ENCODE peak calls at places on chromosome 22, in six cellular contexts. C, G, M, E, R and T are unnamed samples.

GRCh38 chr22:39943366-39943765 is 16.8 kb upstream of the TMA7B start:
- DNase-seq in M (peak), C (no peak), E (no peak), R (peak), G (no peak), T (no peak)

GRCh38 chr22:40345271-40345670 is 1.0 kb upstream of the ADSL start:
- DNase-seq in M (no peak), G (no peak), C (no peak), E (no peak), R (no peak), T (no peak)

GRCh38 chr22:17638182-17638431 is 450 bp upstream of the BCL2L13 start:
- DNase-seq in R (no peak), G (no peak), M (no peak), E (peak), C (no peak), T (no peak)

GRCh38 chr22:49934144-49934890 is 15.9 kb downstream of the CRELD2 start:
- DNase-seq in C (peak), M (no peak), E (no peak), G (no peak), R (no peak), T (no peak)

GRCh38 chr22:28112548-28113043 is 193.5 kb upstream of the PITPNB start:
- DNase-seq in R (peak), E (peak), C (no peak), G (no peak), M (peak), T (no peak)

GRCh38 chr22:47310601-47311000 is 548.2 kb downstream of the TBC1D22A start:
- DNase-seq in R (no peak), M (no peak), E (no peak), G (no peak), C (no peak), T (no peak)

GRCh38 chr22:22158207-22158816 is 86.3 kb upstream of the VPREB1 start:
- DNase-seq in M (no peak), E (no peak), G (no peak), R (no peak), C (no peak), T (no peak)

GRCh38 chr22:18063311-18063710 is 14.5 kb upstream of the PEX26 start:
- DNase-seq in E (no peak), R (no peak), C (no peak), G (peak), M (no peak), T (no peak)

GRCh38 chr22:47129902-47130301 is 367.5 kb downstream of the TBC1D22A start:
- DNase-seq in G (peak), M (no peak), C (no peak), R (peak), E (no peak), T (no peak)

GRCh38 chr22:20092477-20092854 is 12.4 kb downstream of the DGCR8 start:
- DNase-seq in C (no peak), G (no peak), M (no peak), E (no peak), R (no peak), T (no peak)

GRCh38 chr22:19195796-19196731 is 17.5 kb upstream of the SLC25A1 start:
- DNase-seq in G (peak), R (no peak), E (no peak), C (no peak), M (no peak), T (no peak)

GRCh38 chr22:31659246-31659645 is 2.8 kb downstream of the PISD start:
- DNase-seq in C (no peak), G (no peak), R (no peak), E (no peak), M (no peak), T (no peak)

GRCh38 chr22:38843716-38844660 is at the start of gene NPTXR:
- DNase-seq in C (peak), M (peak), G (no peak), R (peak), E (peak), T (peak)

GRCh38 chr22:19878461-19879247 is 24.0 kb upstream of the GNB1L start:
- DNase-seq in M (no peak), R (no peak), G (peak), E (no peak), C (no peak), T (no peak)

GRCh38 chr22:43203471-43203981 is 16.6 kb upstream of the TTLL12 start:
- DNase-seq in E (no peak), G (peak), C (no peak), R (no peak), M (peak), T (no peak)

GRCh38 chr22:25666308-25666707 is 75.7 kb upstream of the MYO18B start:
- DNase-seq in G (no peak), C (no peak), E (no peak), R (peak), M (no peak), T (no peak)

GRCh38 chr22:25833091-25833490 is 91.1 kb downstream of the MYO18B start:
- DNase-seq in M (no peak), E (no peak), C (no peak), G (no peak), R (no peak), T (no peak)

GRCh38 chr22:43859176-43859575 is 3.1 kb downstream of the SULT4A1 start:
- DNase-seq in R (no peak), G (peak), M (no peak), E (no peak), C (no peak), T (no peak)

GRCh38 chr22:44384981-44385610 is 72.3 kb upstream of the SHISAL1 start:
- DNase-seq in G (peak), R (no peak), E (no peak), C (no peak), M (no peak), T (no peak)

GRCh38 chr22:35126993-35127392 is 61.0 kb downstream of the ISX start:
- DNase-seq in C (no peak), M (no peak), G (no peak), R (no peak), E (no peak), T (no peak)